ENCODE peak calls at places on chromosomes 6 and 20, in five cellular contexts. B, L, K, J and X are unnamed samples. For H3K9me3, the result is how much of the 10 kb centered on the place peaks cover.

GRCh38 chr6:12709116-12709515 is 7.5 kb upstream of the PHACTR1 start:
- DNase-seq in B (no peak), L (no peak), K (no peak), J (no peak), X (peak)

GRCh38 chr6:156627524-156627923 is 149.7 kb upstream of the ARID1B start:
- DNase-seq in B (no peak), L (no peak), K (no peak), J (no peak), X (no peak)

GRCh38 chr20:42003380-42003779 is 385.2 kb upstream of the CHD6 start:
- DNase-seq in B (no peak), L (no peak), K (no peak), J (no peak), X (no peak)

GRCh38 chr6:28922004-28922840 is 1.6 kb downstream of the TRIM27 start:
- DNase-seq in B (peak), L (no peak), K (peak), J (no peak), X (peak)

GRCh38 chr6:105164418-105164817 is 15.4 kb downstream of the POPDC3 start:
- DNase-seq in B (no peak), L (no peak), K (peak), J (no peak), X (peak)

GRCh38 chr6:89357390-89357789 is 4.9 kb upstream of the UBE2J1 start:
- DNase-seq in B (no peak), L (no peak), K (no peak), J (peak), X (no peak)

GRCh38 chr20:9088556-9088955 is 19.7 kb downstream of the PLCB4 start:
- DNase-seq in B (no peak), L (no peak), K (no peak), J (no peak), X (no peak)

GRCh38 chr6:80214436-80215022 is 108.1 kb downstream of the BCKDHB start:
- DNase-seq in B (peak), L (peak), K (peak), J (peak), X (peak)

GRCh38 chr6:56349196-56349595 is 101.8 kb upstream of the COL21A1 start:
- DNase-seq in B (no peak), L (no peak), K (peak), J (no peak), X (peak)

GRCh38 chr20:38228436-38228835 is 32.1 kb downstream of the KIAA1755 start:
- DNase-seq in B (no peak), L (no peak), K (no peak), J (no peak), X (no peak)

GRCh38 chr6:104908031-104908430 is 48.3 kb upstream of the HACE1 start:
- DNase-seq in B (no peak), L (no peak), K (peak), J (no peak), X (peak)

GRCh38 chr6:5012531-5012930 is 8.7 kb upstream of the RPP40 start:
- DNase-seq in B (no peak), L (no peak), K (peak), J (peak), X (peak)

GRCh38 chr6:81683928-81684327 is 68.6 kb downstream of the TENT5A start:
- DNase-seq in B (no peak), L (no peak), K (peak), J (peak), X (peak)

DNA sequence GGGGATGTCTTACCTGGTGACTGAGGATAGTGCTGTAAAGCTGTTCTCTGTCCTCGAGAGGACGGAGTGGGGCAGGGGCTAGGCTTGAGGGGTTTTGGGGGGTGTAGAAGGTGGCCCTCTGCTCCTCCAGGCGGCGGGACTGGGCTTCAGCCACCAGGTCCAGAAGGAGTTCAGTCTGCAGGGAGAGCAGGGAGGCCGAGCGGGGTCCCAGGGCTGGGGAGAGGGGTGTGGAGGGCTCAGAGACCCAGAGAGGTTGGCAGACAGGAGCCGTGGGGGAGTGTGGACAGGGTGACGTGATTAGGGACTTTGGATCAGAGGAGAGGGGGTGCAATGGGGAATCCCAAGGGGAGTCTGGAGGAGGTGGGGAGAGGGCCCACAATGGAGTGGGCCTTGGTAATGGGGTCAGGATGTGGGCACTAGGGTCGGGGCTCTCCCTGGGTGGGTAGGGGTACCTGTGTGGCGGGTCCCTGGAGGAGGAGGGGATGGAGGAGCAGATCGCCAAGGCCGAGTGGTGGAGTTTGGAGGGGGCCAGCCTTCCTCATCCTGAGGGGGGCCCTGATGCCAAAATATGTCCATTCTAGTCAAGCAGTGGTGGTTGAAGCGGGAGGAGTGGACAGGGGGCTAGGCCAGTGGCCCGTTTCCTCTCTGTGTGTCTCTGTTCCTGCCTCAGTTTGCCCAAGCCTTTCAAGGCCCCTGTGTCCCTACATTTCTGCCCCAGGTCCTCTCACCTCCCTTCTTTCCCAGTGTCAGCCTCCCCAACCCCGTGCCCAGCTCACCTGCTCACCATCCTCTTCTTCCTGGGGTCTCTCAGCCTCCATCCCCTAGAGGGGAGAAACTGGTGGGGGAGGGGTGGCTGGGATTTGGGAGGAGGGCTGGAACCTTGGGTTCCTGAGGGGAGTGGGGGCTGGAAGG is 491 bp downstream of the GPSM3 start:
- DNase-seq in B (no peak), L (no peak), K (no peak), J (no peak), X (no peak)
- H3K9ac ChIP-seq in B (no peak), L (no peak), K (no peak), J (no peak), X (no peak)

DNA sequence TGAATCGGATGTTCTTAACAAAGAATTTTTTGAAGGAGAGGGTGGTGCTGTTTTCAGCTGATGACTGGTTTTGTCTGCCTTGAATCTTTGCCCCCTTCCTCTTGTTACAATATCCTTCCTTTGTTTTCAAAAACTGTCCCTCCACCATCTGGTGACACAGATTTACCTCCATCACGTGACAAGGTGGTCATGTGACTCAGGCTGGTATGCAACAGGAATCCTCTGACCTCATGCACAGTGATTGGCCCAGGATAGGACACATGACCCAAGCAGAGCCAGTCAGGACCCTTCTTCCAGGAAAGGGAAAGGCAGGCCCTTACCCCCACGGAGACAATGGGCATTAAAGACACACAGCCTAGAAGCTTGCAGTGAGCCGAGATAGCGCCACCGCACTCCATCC is 84.7 kb upstream of the MC3R start:
- DNase-seq in B (no peak), L (no peak), K (no peak), J (no peak), X (no peak)
- H3K9me3 ChIP-seq in B (under half), L (under half), K (under half), J (under half), X (under half)

DNA sequence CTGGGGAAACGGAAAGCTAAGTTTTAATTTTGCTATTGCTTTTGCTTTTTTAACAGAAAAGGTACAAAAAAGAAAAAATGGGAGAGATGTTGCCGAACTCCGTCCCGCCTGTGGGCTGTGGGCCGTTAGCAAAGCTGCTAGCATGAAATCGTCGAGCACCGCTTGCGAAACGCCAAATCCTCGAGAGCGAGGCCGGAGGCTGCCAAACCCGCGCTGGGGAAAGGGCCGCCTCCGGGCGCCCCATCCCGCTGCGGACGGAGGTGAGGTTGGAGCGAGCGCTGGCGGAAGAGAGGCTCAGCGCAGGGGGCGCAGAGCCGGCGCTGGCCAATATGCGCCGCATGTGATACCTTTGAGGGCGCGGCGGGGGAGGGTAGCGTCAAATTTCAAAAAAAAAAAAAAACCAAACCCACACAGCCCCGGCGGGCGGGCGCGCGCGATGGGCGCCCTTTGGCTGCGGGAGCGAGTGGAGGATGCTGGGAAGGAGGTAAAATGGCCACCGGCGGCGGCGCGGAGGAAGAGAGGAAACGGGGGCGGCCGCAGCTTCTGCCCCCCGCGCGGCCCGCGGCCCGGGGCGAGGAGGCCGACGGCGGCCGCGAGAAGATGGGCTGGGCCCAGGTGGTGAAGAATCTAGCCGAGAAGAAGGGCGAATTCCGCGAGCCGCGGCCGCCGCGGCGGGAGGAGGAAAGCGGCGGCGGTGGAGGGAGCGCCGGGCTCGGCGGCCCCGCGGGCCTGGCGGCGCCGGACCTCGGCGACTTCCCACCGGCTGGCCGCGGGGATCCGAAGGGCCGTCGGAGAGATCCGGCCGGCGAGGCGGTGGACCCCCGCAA is at the start of gene ZCCHC3:
- DNase-seq in B (peak), L (peak), K (peak), J (peak), X (peak)
- H3K9ac ChIP-seq in B (peak), L (peak), K (peak), J (peak), X (peak)

DNA sequence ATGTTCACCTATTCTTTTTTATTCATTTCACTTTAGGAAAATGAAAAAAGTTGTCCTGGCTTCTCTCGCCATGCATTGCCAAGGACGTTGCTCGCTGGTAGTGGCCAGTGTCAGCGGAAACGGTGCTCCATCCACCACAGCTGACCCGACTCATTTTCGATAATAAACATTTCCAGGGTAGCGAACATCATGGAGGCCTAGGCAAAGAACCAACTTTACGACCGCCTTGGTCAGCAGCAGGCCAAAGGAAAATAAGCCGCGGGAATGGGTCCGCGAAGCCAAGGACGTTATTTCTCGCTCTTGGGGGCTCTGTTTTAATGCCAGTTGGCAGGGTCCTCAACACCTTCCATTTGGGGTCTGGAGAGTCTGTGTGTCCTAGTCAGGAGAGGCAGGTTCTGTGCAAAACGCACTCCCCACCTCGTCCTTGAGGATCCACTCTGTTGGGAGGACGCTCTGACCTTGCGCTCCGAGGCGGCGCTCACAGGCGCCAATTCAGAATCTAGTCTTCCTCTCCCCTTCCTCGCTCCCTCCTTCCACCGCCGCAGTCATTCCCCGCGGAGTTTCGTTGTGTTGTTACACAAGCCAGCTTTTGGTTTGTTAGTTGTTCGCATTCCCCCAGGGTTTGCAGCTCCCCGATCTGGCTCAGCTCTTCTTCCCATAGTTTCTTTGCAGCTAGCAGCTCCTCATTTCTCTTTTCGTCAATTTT is 4.1 kb upstream of the PAX1 start:
- DNase-seq in B (no peak), L (peak), K (no peak), J (no peak), X (no peak)
- H3K9me3 ChIP-seq in B (under half), L (under half), K (under half), J (under half), X (under half)

GRCh38 chr6:155264704-155265320 is 999 bp downstream of the CLDN20 start:
- DNase-seq in B (no peak), L (no peak), K (no peak), J (peak), X (peak)
- H3K9ac ChIP-seq in B (no peak), L (no peak), K (no peak), J (no peak), X (no peak)

DNA sequence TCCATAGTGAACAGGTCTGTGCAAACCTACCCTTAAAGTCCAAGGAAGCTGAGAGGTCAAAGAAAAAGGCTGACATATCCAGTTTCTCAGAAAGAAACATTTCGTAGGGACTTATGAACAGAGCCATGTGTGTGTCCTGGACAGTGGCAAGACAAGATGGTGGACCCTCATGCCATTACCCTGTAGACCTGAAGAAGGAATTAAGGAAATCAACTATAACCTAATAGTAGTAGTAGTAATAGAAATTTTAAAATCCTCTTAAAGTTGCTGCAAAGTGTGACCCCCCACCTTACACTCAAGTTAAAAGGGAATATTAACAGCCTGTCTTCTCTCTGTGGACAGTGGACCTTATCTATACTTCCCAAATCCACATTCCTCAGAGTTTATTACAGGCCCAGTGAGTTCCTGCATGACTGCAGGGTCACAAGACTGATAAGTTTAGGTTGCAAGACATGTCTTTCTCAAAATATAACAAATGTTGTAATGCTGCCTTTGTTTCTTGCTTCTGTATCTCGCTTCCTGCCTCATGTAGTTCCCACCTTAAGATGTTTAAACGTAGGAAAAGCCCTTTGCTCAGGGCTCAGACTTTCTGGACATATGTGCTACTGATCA is 10.6 kb downstream of the IL22RA2 start:
- DNase-seq in B (no peak), L (no peak), K (no peak), J (no peak), X (no peak)
- H3K9me3 ChIP-seq in B (under half), L (under half), K (under half), J (under half), X (under half)

DNA sequence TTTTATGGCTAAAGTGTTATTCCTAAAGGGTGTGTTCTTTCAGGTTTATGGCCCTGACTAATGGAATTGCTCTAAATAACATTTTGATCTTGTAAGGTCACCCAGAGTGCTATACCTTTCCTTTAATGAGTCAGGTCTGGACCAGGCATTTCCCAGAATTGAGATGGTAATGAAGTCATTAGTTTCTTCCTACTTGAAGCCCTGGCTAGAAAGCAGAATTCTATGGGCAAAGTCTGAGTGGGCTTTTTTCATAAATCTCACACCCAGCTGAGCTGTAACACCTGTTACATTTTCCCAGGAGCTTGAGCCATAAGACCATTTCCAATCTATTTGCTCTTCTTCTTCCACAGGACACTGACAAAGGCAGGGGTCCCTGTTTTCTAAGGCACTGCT is 122.0 kb upstream of the ID4 start:
- DNase-seq in B (no peak), L (peak), K (no peak), J (no peak), X (no peak)
- H3K9ac ChIP-seq in B (no peak), L (no peak), K (no peak), J (no peak), X (no peak)